ENCODE peak calls at places on chromosomes 11 and 22, in five cellular contexts. T is nucleus accumbens; R is activated CD4-positive, CD25-positive, alpha-beta regulatory T cell; N is cardiac septum; M is dermis microvascular lymphatic vessel endothelial cell. C is an unnamed sample.

GRCh38 chr22:47957649-47958048 is 1195.2 kb downstream of the TBC1D22A start:
- DNase-seq in T (no peak), R (no peak), N (no peak), M (no peak), C (no peak)

GRCh38 chr11:65013692-65014145 is 241 bp upstream of the ARL2 start:
- DNase-seq in T (peak; percentile 86), R (peak; percentile 65), N (peak; percentile 96), M (peak; percentile 83), C (peak; percentile 97)

GRCh38 chr11:114075891-114076441 is 16.5 kb downstream of the ZBTB16 start:
- DNase-seq in T (no peak), R (no peak), N (peak; percentile 75), M (no peak), C (no peak)

GRCh38 chr11:93099811-93100210 is 98.0 kb downstream of the SLC36A4 start:
- DNase-seq in T (no peak), R (no peak), N (no peak), M (no peak), C (no peak)

GRCh38 chr11:134313821-134314607 is 17.8 kb upstream of the GLB1L2 start:
- DNase-seq in T (no peak), R (no peak), N (no peak), M (no peak), C (no peak)

GRCh38 chr11:11626128-11626527 is 4.3 kb upstream of the GALNT18 start:
- DNase-seq in T (no peak), R (no peak), N (no peak), M (no peak), C (no peak)

GRCh38 chr22:17770180-17771077 is 3.8 kb downstream of the BID start:
- DNase-seq in T (peak; percentile 65), R (no peak), N (no peak), M (no peak), C (peak; percentile 48)

GRCh38 chr11:44955019-44955738 is 4.5 kb upstream of the TP53I11 start:
- DNase-seq in T (no peak), R (no peak), N (peak; percentile 89), M (peak; percentile 78), C (peak; percentile 80)

GRCh38 chr11:69114811-69115523 is 40.8 kb upstream of the SMIM38 start:
- DNase-seq in T (no peak), R (no peak), N (no peak), M (no peak), C (peak; percentile 65)

GRCh38 chr11:118441770-118442169 is 5.5 kb downstream of the KMT2A start:
- DNase-seq in T (no peak), R (no peak), N (no peak), M (no peak), C (no peak)

GRCh38 chr11:128701086-128701485 is 7.2 kb downstream of the FLI1 start:
- DNase-seq in T (no peak), R (no peak), N (no peak), M (no peak), C (no peak)

GRCh38 chr22:28032896-28033295 is 113.8 kb upstream of the PITPNB start:
- DNase-seq in T (no peak), R (no peak), N (no peak), M (no peak), C (no peak)

GRCh38 chr11:2850366-2850765 is 35.2 kb downstream of the CDKN1C start:
- DNase-seq in T (no peak), R (no peak), N (no peak), M (no peak), C (no peak)

GRCh38 chr11:100637706-100638105 is 49.4 kb upstream of the ARHGAP42 start:
- DNase-seq in T (no peak), R (no peak), N (no peak), M (no peak), C (no peak)

GRCh38 chr22:36762687-36763260 is 13.1 kb downstream of the IFT27 start:
- DNase-seq in T (no peak), R (no peak), N (peak; percentile 81), M (no peak), C (no peak)

GRCh38 chr11:5553347-5553746 is 5.0 kb upstream of the OR52H1 start:
- DNase-seq in T (no peak), R (no peak), N (no peak), M (no peak), C (no peak)

GRCh38 chr11:70778828-70779365 is 380.6 kb downstream of the CTTN start:
- DNase-seq in T (no peak), R (no peak), N (no peak), M (no peak), C (no peak)

GRCh38 chr11:85626496-85626895 is 648 bp downstream of the DLG2 start:
- DNase-seq in T (no peak), R (no peak), N (no peak), M (no peak), C (no peak)

GRCh38 chr11:85809881-85810280 is 1.1 kb downstream of the SYTL2 start:
- DNase-seq in T (peak; percentile 9), R (no peak), N (no peak), M (no peak), C (no peak)

GRCh38 chr11:102840018-102840417 is 3.4 kb downstream of the MMP3 start:
- DNase-seq in T (no peak), R (no peak), N (no peak), M (no peak), C (no peak)

GRCh38 chr11:32071811-32072210 is 19.1 kb upstream of the RCN1 start:
- DNase-seq in T (no peak), R (no peak), N (no peak), M (no peak), C (no peak)

GRCh38 chr22:46145896-46146295 is 4.4 kb upstream of the PPARA start:
- DNase-seq in T (no peak), R (no peak), N (peak; percentile 56), M (no peak), C (no peak)

GRCh38 chr22:50261615-50262459 is at the start of gene MAPK12:
- DNase-seq in T (no peak), R (no peak), N (no peak), M (no peak), C (peak; percentile 60)

GRCh38 chr11:94184861-94185260 is 56.2 kb downstream of the PANX1 start:
- DNase-seq in T (no peak), R (no peak), N (no peak), M (no peak), C (no peak)

GRCh38 chr22:20463324-20464095 is 25.9 kb upstream of the SCARF2 start:
- DNase-seq in T (no peak), R (no peak), N (no peak), M (peak; percentile 10), C (no peak)

GRCh38 chr11:47791774-47792173 is 24.6 kb upstream of the FNBP4 start:
- DNase-seq in T (no peak), R (no peak), N (no peak), M (no peak), C (no peak)

GRCh38 chr11:10659339-10660216 is 34.0 kb downstream of the IRAG1 start:
- DNase-seq in T (no peak), R (no peak), N (no peak), M (no peak), C (no peak)

GRCh38 chr11:79390477-79390876 is 50.4 kb downstream of the TENM4 start:
- DNase-seq in T (no peak), R (no peak), N (no peak), M (no peak), C (no peak)

GRCh38 chr22:50529416-50530279 is at the start of gene TYMP:
- DNase-seq in T (no peak), R (peak; percentile 58), N (peak; percentile 94), M (no peak), C (peak; percentile 90)

GRCh38 chr11:130675456-130675855 is 227.0 kb downstream of the ADAMTS15 start:
- DNase-seq in T (no peak), R (no peak), N (peak; percentile 85), M (no peak), C (peak; percentile 91)

GRCh38 chr22:30605449-30606110 is 1.4 kb upstream of the TCN2 start:
- DNase-seq in T (no peak), R (peak; percentile 19), N (no peak), M (no peak), C (no peak)

GRCh38 chr11:91860661-91861060 is 364.0 kb upstream of the FAT3 start:
- DNase-seq in T (no peak), R (no peak), N (no peak), M (no peak), C (no peak)

GRCh38 chr22:38504731-38505594 is 1.1 kb downstream of the DDX17 start:
- DNase-seq in T (no peak), R (peak; percentile 29), N (peak; percentile 83), M (no peak), C (peak; percentile 77)

GRCh38 chr11:110077866-110078325 is 15.3 kb upstream of the ZC3H12C start:
- DNase-seq in T (no peak), R (no peak), N (no peak), M (peak; percentile 83), C (no peak)

GRCh38 chr11:118572914-118573550 is 823 bp downstream of the ARCN1 start:
- DNase-seq in T (no peak), R (no peak), N (no peak), M (no peak), C (no peak)

GRCh38 chr22:24482586-24482985 is 12.5 kb upstream of the UPB1 start:
- DNase-seq in T (no peak), R (no peak), N (no peak), M (no peak), C (no peak)

GRCh38 chr11:12531681-12532080 is 142.5 kb upstream of the TEAD1 start:
- DNase-seq in T (no peak), R (no peak), N (no peak), M (no peak), C (no peak)

C was measured in Right ventricle myocardium inferior.